ENCODE peak calls at places on chromosomes 3 and 15, in four cellular contexts. One of them, this sample, is unnamed.
A peak's percentile ranks its signal among the peaks of the same experiment; 100 is the strongest.

GRCh38 chr3:152968388-152969024 is 133.6 kb downstream of the P2RY1 start:
- DNase-seq in H1: no peak
- DNase-seq in GM12878: no peak
- DNase-seq in HepG2: no peak
- DNase-seq in this sample: no peak

GRCh38 chr15:53872410-53872809 is 105.8 kb upstream of the UNC13C start:
- DNase-seq in H1: no peak
- DNase-seq in HepG2: no peak
- DNase-seq in GM12878: no peak
- DNase-seq in this sample: no peak

GRCh38 chr3:47280519-47280918 is 2.1 kb downstream of the KIF9 start:
- DNase-seq in H1: no peak
- DNase-seq in HepG2: no peak
- DNase-seq in GM12878: no peak
- DNase-seq in this sample: no peak

GRCh38 chr3:72338082-72338941 is 509.9 kb downstream of the SHQ1 start:
- DNase-seq in H1: no peak
- DNase-seq in GM12878: no peak
- DNase-seq in HepG2: no peak
- DNase-seq in this sample: no peak

GRCh38 chr15:69317392-69317841 is 18.7 kb downstream of the PAQR5 start:
- DNase-seq in HepG2: no peak
- DNase-seq in H1: no peak
- DNase-seq in GM12878: no peak
- DNase-seq in this sample: no peak

GRCh38 chr15:40314723-40315276 is 7.1 kb upstream of the PLCB2 start:
- DNase-seq in GM12878: no peak
- DNase-seq in HepG2: no peak
- DNase-seq in H1: no peak
- DNase-seq in this sample: no peak

GRCh38 chr3:141796436-141797166 is 33.4 kb downstream of the GRK7 start:
- DNase-seq in H1: no peak
- DNase-seq in GM12878: peak; percentile 63
- DNase-seq in HepG2: no peak
- DNase-seq in this sample: no peak

GRCh38 chr15:59104602-59104911 is 389 bp upstream of the CCNB2 start:
- DNase-seq in HepG2: no peak
- DNase-seq in GM12878: no peak
- DNase-seq in H1: no peak
- DNase-seq in this sample: no peak

GRCh38 chr3:50028336-50028735 is 60.4 kb upstream of the RBM5 start:
- DNase-seq in H1: no peak
- DNase-seq in HepG2: no peak
- DNase-seq in GM12878: no peak
- DNase-seq in this sample: no peak

GRCh38 chr15:58506064-58506490 is 74.3 kb downstream of the LIPC start:
- DNase-seq in HepG2: no peak
- DNase-seq in H1: no peak
- DNase-seq in GM12878: no peak
- DNase-seq in this sample: no peak

GRCh38 chr15:68385671-68386586 is 46.0 kb downstream of the ITGA11 start:
- DNase-seq in GM12878: no peak
- DNase-seq in H1: peak; percentile 30
- DNase-seq in HepG2: no peak
- DNase-seq in this sample: no peak

GRCh38 chr15:23648920-23649515 is 1.4 kb upstream of the MAGEL2 start:
- DNase-seq in H1: peak; percentile 77
- DNase-seq in GM12878: no peak
- DNase-seq in HepG2: peak; percentile 16
- DNase-seq in this sample: no peak

GRCh38 chr3:40582401-40583027 is 57.8 kb downstream of the ZNF621 start:
- DNase-seq in GM12878: no peak
- DNase-seq in HepG2: no peak
- DNase-seq in H1: no peak
- DNase-seq in this sample: no peak

GRCh38 chr15:99155961-99156443 is 51.1 kb downstream of the SYNM start:
- DNase-seq in GM12878: no peak
- DNase-seq in H1: no peak
- DNase-seq in HepG2: peak; percentile 58
- DNase-seq in this sample: no peak

GRCh38 chr3:185423178-185423577 is 60.2 kb downstream of the MAP3K13 start:
- DNase-seq in HepG2: no peak
- DNase-seq in H1: no peak
- DNase-seq in GM12878: no peak
- DNase-seq in this sample: no peak

GRCh38 chr3:132843851-132844565 is 121.8 kb upstream of the NPHP3 start:
- DNase-seq in GM12878: no peak
- DNase-seq in H1: no peak
- DNase-seq in HepG2: no peak
- DNase-seq in this sample: peak; percentile 80

GRCh38 chr3:157354722-157355121 is 81.9 kb upstream of the PTX3 start:
- DNase-seq in GM12878: no peak
- DNase-seq in HepG2: no peak
- DNase-seq in H1: peak; percentile 67
- DNase-seq in this sample: peak; percentile 47

GRCh38 chr3:42014443-42014945 is 52.6 kb upstream of the ULK4 start:
- DNase-seq in HepG2: no peak
- DNase-seq in GM12878: no peak
- DNase-seq in H1: no peak
- DNase-seq in this sample: no peak

GRCh38 chr3:169575381-169575780 is 88.1 kb downstream of the MECOM start:
- DNase-seq in GM12878: no peak
- DNase-seq in H1: no peak
- DNase-seq in HepG2: no peak
- DNase-seq in this sample: no peak

GRCh38 chr15:101275018-101275417 is 2.3 kb downstream of the SELENOS start:
- DNase-seq in HepG2: no peak
- DNase-seq in GM12878: peak; percentile 57
- DNase-seq in H1: no peak
- DNase-seq in this sample: no peak

GRCh38 chr15:68877626-68878025 is 52.7 kb upstream of the SPESP1 start:
- DNase-seq in H1: no peak
- DNase-seq in HepG2: no peak
- DNase-seq in GM12878: no peak
- DNase-seq in this sample: no peak

GRCh38 chr3:159882784-159883779 is 105.6 kb upstream of the IL12A start:
- DNase-seq in HepG2: no peak
- DNase-seq in H1: no peak
- DNase-seq in GM12878: no peak
- DNase-seq in this sample: no peak

GRCh38 chr3:15405448-15406050 is 21.8 kb downstream of the METTL6 start:
- DNase-seq in H1: no peak
- DNase-seq in GM12878: no peak
- DNase-seq in HepG2: peak; percentile 40
- DNase-seq in this sample: peak; percentile 54

GRCh38 chr3:146350852-146351251 is 99.9 kb upstream of the PLSCR4 start:
- DNase-seq in H1: no peak
- DNase-seq in HepG2: no peak
- DNase-seq in GM12878: no peak
- DNase-seq in this sample: no peak

GRCh38 chr3:118541791-118542190 is 492.9 kb downstream of the IGSF11 start:
- DNase-seq in HepG2: no peak
- DNase-seq in GM12878: no peak
- DNase-seq in H1: no peak
- DNase-seq in this sample: no peak

GRCh38 chr3:127182848-127183714 is 9.8 kb upstream of the PRR23E start:
- DNase-seq in GM12878: no peak
- DNase-seq in HepG2: no peak
- DNase-seq in H1: peak; percentile 45
- DNase-seq in this sample: no peak

GRCh38 chr3:168722091-168722490 is 626.4 kb upstream of the GOLIM4 start:
- DNase-seq in H1: no peak
- DNase-seq in HepG2: no peak
- DNase-seq in GM12878: no peak
- DNase-seq in this sample: no peak

GRCh38 chr15:26087395-26087794 is 224.3 kb upstream of the ATP10A start:
- DNase-seq in HepG2: no peak
- DNase-seq in GM12878: no peak
- DNase-seq in H1: no peak
- DNase-seq in this sample: no peak

GRCh38 chr15:40392986-40393948 is 10.7 kb downstream of the KNSTRN start:
- DNase-seq in GM12878: no peak
- DNase-seq in HepG2: no peak
- DNase-seq in H1: no peak
- DNase-seq in this sample: no peak

GRCh38 chr3:52428151-52429005 is 16.5 kb downstream of the SEMA3G start:
- DNase-seq in H1: no peak
- DNase-seq in HepG2: peak; percentile 76
- DNase-seq in GM12878: no peak
- DNase-seq in this sample: peak; percentile 50
- TF ChIP-seq SUZ12 in H1: no peak
- TF ChIP-seq SUZ12 in HepG2: no peak
- TF ChIP-seq SUZ12 in GM12878: no peak
- TF ChIP-seq SUZ12 in this sample: no peak

DNA sequence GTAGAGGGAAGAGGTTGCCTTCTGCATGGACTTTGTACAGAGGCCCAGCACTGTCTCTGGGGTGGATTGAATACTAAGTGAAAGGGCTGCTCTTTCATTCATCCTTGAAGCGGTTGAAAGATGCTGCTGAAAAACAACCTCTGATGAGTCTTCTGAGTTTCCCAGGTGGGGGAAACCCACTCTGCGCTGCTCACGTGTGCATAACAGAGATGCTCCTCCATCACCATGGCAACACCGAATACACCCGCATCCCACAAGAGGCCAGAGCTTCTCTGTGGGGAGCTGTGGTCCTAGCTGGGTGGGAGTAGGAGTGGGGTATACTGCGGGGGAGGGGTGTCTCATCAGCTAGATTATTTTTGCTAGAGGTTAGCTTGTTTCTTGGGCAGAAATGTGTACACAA is 6.1 kb upstream of the SYN2 start:
- DNase-seq in GM12878: no peak
- DNase-seq in H1: no peak
- DNase-seq in HepG2: no peak
- DNase-seq in this sample: no peak
- H3K27me3 ChIP-seq in GM12878: peaks cover 7% of the 10 kb centered on the region
- H3K27me3 ChIP-seq in H1: no peaks in the 10 kb centered on the region
- H3K27me3 ChIP-seq in HepG2: no peaks in the 10 kb centered on the region
- H3K27me3 ChIP-seq in this sample: peaks cover 8% of the 10 kb centered on the region

GRCh38 chr3:70702132-70702531 is 389.7 kb upstream of the MDFIC2 start:
- DNase-seq in HepG2: no peak
- DNase-seq in GM12878: no peak
- DNase-seq in H1: no peak
- DNase-seq in this sample: no peak
- TF ChIP-seq SUZ12 in HepG2: no peak
- TF ChIP-seq SUZ12 in GM12878: no peak
- TF ChIP-seq SUZ12 in H1: no peak
- TF ChIP-seq SUZ12 in this sample: no peak

GRCh38 chr3:128505771-128506170 is 12.8 kb upstream of the GATA2 start:
- DNase-seq in H1: no peak
- DNase-seq in HepG2: no peak
- DNase-seq in GM12878: no peak
- DNase-seq in this sample: no peak
- H3K27me3 ChIP-seq in H1: no peaks in the 10 kb centered on the region
- H3K27me3 ChIP-seq in HepG2: no peaks in the 10 kb centered on the region
- H3K27me3 ChIP-seq in GM12878: no peaks in the 10 kb centered on the region
- H3K27me3 ChIP-seq in this sample: peaks cover 4% of the 10 kb centered on the region

GRCh38 chr3:11718582-11719405 is 75.1 kb upstream of the VGLL4 start:
- DNase-seq in HepG2: peak; percentile 23
- DNase-seq in H1: peak; percentile 80
- DNase-seq in GM12878: no peak
- DNase-seq in this sample: no peak
- TF ChIP-seq SUZ12 in HepG2: no peak
- TF ChIP-seq SUZ12 in H1: no peak
- TF ChIP-seq SUZ12 in GM12878: no peak
- TF ChIP-seq SUZ12 in this sample: no peak

GRCh38 chr3:60756636-60757035 is 494.6 kb downstream of the FHIT start:
- DNase-seq in HepG2: no peak
- DNase-seq in GM12878: no peak
- DNase-seq in H1: no peak
- DNase-seq in this sample: no peak
- H3K27me3 ChIP-seq in HepG2: no peaks in the 10 kb centered on the region
- H3K27me3 ChIP-seq in GM12878: no peaks in the 10 kb centered on the region
- H3K27me3 ChIP-seq in H1: no peaks in the 10 kb centered on the region
- H3K27me3 ChIP-seq in this sample: no peaks in the 10 kb centered on the region

DNA sequence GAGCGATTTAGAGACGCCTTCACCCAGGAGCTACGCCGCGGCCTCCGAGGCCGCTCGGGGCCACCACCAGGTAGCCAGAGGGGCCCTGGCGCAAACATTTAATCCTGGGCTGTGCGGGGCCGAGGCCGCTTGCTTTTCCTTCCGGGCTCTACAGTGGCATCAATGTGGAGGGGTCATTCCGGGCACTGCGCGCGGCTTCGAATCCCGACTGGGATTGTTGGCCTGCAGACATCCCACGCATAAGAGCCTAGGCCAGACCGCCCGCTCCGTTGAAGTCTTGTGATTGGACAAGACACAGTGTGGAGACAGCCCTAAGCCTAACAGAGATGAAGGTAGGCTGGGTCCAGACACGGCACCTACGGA is 568 bp upstream of the NCBP2 start:
- DNase-seq in HepG2: no peak
- DNase-seq in H1: no peak
- DNase-seq in GM12878: no peak
- DNase-seq in this sample: no peak
- TF ChIP-seq SUZ12 in HepG2: no peak
- TF ChIP-seq SUZ12 in H1: no peak
- TF ChIP-seq SUZ12 in GM12878: no peak
- TF ChIP-seq SUZ12 in this sample: no peak

DNA sequence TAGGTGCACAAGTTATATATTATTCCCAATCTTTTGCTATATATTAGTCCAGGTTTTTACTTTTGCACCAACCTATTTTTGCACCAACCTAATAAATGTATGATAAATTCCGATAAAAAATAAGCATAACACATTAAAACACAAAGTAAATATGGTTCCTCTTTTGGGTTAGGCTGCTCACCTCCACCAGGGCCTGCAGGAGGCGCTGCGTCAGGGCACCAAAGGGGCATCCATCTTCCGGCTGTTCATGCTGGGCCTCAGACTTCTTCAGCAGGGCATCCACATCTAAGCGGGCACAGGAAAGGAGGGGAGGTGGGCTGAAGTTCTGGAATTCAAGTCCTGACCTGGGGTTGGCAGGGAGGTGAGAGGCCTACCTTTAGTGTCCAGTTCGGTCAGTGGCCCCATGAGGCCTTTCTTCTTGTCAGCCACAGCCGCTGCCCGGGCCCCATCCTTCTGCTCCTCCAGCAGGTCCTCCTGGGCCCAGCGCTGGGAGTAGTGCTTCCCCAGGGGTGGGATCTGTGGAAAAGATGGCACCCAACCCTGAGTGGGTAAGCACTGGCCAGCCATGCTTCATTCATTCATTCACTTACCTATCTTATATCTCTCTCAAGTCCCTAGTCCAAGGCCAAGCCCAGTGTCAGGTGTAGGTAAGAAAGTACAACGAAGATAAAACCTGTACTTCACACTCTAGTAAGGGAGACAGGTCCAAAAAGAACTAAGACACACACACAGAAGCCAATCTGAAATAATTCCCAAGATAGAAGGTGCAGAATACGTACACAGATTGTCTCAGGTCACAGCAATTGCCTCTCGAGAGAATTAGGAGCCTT is 5.2 kb downstream of the TADA3 start:
- DNase-seq in H1: peak; percentile 55
- DNase-seq in GM12878: no peak
- DNase-seq in HepG2: no peak
- DNase-seq in this sample: no peak
- H3K27me3 ChIP-seq in H1: no peaks in the 10 kb centered on the region
- H3K27me3 ChIP-seq in GM12878: no peaks in the 10 kb centered on the region
- H3K27me3 ChIP-seq in HepG2: no peaks in the 10 kb centered on the region
- H3K27me3 ChIP-seq in this sample: no peaks in the 10 kb centered on the region